ENCODE peak calls at places on chromosomes 12 and 14, in seven cellular contexts. J is HCT116; U is CD4-positive, alpha-beta T cell; T is effector memory CD4-positive, alpha-beta T cell; Q is lower lobe of right lung; O is small intestine; X is GM23248. H is an unnamed sample.
A peak's percentile ranks its signal among the peaks of the same experiment; 100 is the strongest.

GRCh38 chr14:26845106-26845818 is 247.4 kb upstream of the NOVA1 start:
- DNase-seq in J (no peak), U (no peak), T (no peak), Q (no peak), O (no peak), X (no peak), H (no peak)

GRCh38 chr14:65356327-65356836 is 56.1 kb upstream of the FUT8 start:
- DNase-seq in J (peak; percentile 98), U (no peak), T (no peak), Q (no peak), O (peak; percentile 58), X (peak; percentile 95), H (no peak)

GRCh38 chr12:116687888-116688287 is 50.0 kb downstream of the SPRING1 start:
- DNase-seq in J (peak; percentile 60), U (no peak), T (no peak), Q (peak; percentile 62), O (no peak), X (peak; percentile 48), H (peak; percentile 84)

GRCh38 chr12:104684884-104685283 is 228.1 kb downstream of the CHST11 start:
- DNase-seq in J (no peak), U (no peak), T (no peak), Q (no peak), O (peak; percentile 69), X (peak; percentile 28), H (no peak)

GRCh38 chr14:99534333-99534732 is 53.1 kb downstream of the CCNK start:
- DNase-seq in J (no peak), U (no peak), T (no peak), Q (no peak), O (no peak), X (no peak), H (no peak)

GRCh38 chr12:93181396-93181965 is 196.2 kb upstream of the NUDT4 start:
- DNase-seq in J (no peak), U (no peak), T (no peak), Q (no peak), O (no peak), X (no peak), H (no peak)

GRCh38 chr12:116346751-116347150 is 69.3 kb upstream of the MED13L start:
- DNase-seq in J (no peak), U (no peak), T (no peak), Q (no peak), O (peak; percentile 76), X (peak; percentile 92), H (no peak)

GRCh38 chr12:51706206-51706605 is 115.2 kb downstream of the SCN8A start:
- DNase-seq in J (no peak), U (no peak), T (no peak), Q (no peak), O (no peak), X (no peak), H (no peak)

GRCh38 chr12:116161588-116161987 is 115.9 kb downstream of the MED13L start:
- DNase-seq in J (no peak), U (no peak), T (no peak), Q (no peak), O (no peak), X (peak; percentile 73), H (no peak)

GRCh38 chr12:22412581-22412980 is 78.1 kb upstream of the ST8SIA1 start:
- DNase-seq in J (no peak), U (no peak), T (no peak), Q (no peak), O (no peak), X (no peak), H (no peak)

GRCh38 chr12:22415342-22416309 is 81.1 kb upstream of the ST8SIA1 start:
- DNase-seq in J (no peak), U (no peak), T (no peak), Q (no peak), O (no peak), X (peak; percentile 2), H (no peak)

GRCh38 chr12:22416831-22417230 is 82.3 kb upstream of the ST8SIA1 start:
- DNase-seq in J (no peak), U (no peak), T (no peak), Q (no peak), O (no peak), X (no peak), H (no peak)

GRCh38 chr12:22413592-22413991 is 79.1 kb upstream of the ST8SIA1 start:
- DNase-seq in J (no peak), U (no peak), T (no peak), Q (no peak), O (no peak), X (no peak), H (no peak)

DNA sequence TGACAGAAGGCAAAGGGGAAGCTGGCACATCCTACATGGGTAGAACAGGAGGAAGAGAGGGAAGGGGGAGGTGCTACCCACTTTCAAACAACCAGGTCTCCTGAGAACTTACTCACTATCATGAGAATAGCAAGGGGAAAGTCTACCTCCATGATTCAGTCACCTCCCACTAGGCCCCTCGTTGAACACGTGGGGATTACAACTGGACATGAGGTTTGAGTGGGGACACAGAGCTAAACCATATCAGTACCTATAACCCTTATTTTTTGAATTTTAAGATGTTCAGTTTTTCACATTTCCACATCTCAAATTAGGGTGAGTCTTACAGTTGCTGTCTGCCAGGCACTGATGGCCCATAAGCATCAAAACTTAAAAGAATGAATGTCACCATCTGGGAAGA is 80.2 kb upstream of the ST8SIA1 start:
- DNase-seq in J (no peak), U (no peak), T (no peak), Q (no peak), O (no peak), X (no peak), H (no peak)
- H3K27ac ChIP-seq in J (no peak overlapping the region), U (no peak overlapping the region), T (no peak overlapping the region), Q (no peak overlapping the region), O (no peak overlapping the region), X (no peak overlapping the region), H (no peak overlapping the region)

GRCh38 chr14:91889477-91890211 is 22.3 kb upstream of the TC2N start:
- DNase-seq in J (no peak), U (no peak), T (no peak), Q (no peak), O (peak; percentile 84), X (no peak), H (no peak)

GRCh38 chr14:91890291-91890749 is 23.0 kb upstream of the TC2N start:
- DNase-seq in J (no peak), U (no peak), T (no peak), Q (no peak), O (no peak), X (no peak), H (no peak)

GRCh38 chr14:91891081-91891480 is 23.7 kb upstream of the TC2N start:
- DNase-seq in J (no peak), U (no peak), T (no peak), Q (no peak), O (no peak), X (no peak), H (no peak)

GRCh38 chr14:91886961-91887360 is 19.6 kb upstream of the TC2N start:
- DNase-seq in J (no peak), U (no peak), T (no peak), Q (no peak), O (no peak), X (no peak), H (no peak)

GRCh38 chr14:91888641-91889476 is 21.5 kb upstream of the TC2N start:
- DNase-seq in J (no peak), U (no peak), T (no peak), Q (no peak), O (no peak), X (peak; percentile 39), H (no peak)
- H3K27ac ChIP-seq in J (no peak overlapping the region), U (no peak overlapping the region), T (no peak overlapping the region), Q (peak overlapping the region; percentile 67), O (no peak overlapping the region), X (no peak overlapping the region), H (no peak overlapping the region)

DNA sequence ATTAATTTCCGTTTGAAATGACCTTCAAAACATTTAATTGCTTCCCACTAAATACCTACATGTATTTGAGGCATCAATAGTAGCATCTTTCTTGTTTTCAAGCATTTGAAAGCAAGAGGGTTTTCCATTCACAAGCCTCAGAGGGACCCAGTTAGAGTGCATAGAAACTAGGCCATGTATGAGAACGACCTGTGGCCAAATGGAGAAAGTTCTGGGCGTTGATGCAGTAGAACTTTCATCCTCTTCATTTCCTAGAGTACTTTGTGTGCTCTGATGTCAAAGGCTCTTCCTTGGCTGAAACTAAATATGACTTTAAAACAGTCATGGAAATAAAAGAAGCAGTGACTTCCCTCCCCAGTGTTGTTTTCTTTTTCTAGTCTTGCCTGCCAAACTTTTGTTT is 946 bp upstream of the DHRS7 start:
- DNase-seq in J (no peak), U (no peak), T (no peak), Q (no peak), O (peak; percentile 13), X (peak; percentile 4), H (no peak)
- H3K27ac ChIP-seq in J (peak overlapping the region; percentile 91), U (peak overlapping the region; percentile 90), T (peak overlapping the region; percentile 88), Q (peak overlapping the region; percentile 96), O (no peak overlapping the region), X (no peak overlapping the region), H (no peak overlapping the region)

GRCh38 chr14:106846218-106846617 is 1319.8 kb downstream of the TMEM121 start:
- DNase-seq in J (no peak), U (no peak), T (no peak), Q (no peak), O (peak; percentile 49), X (no peak), H (no peak)
- H3K27ac ChIP-seq in J (no peak overlapping the region), U (no peak overlapping the region), T (no peak overlapping the region), Q (peak overlapping the region; percentile 92), O (peak overlapping the region; percentile 46), X (no peak overlapping the region), H (peak overlapping the region; percentile 96)

GRCh38 chr12:32541754-32542374 is 137.2 kb upstream of the DNM1L start:
- DNase-seq in J (no peak), U (no peak), T (no peak), Q (no peak), O (no peak), X (peak; percentile 17), H (peak; percentile 21)
- H3K27ac ChIP-seq in J (no peak overlapping the region), U (no peak overlapping the region), T (no peak overlapping the region), Q (peak overlapping the region; percentile 19), O (no peak overlapping the region), X (no peak overlapping the region), H (peak overlapping the region; percentile 25)

GRCh38 chr12:26786491-26787124 is 46.4 kb downstream of the ITPR2 start:
- DNase-seq in J (no peak), U (no peak), T (no peak), Q (no peak), O (no peak), X (peak; percentile 43), H (no peak)
- H3K27ac ChIP-seq in J (no peak overlapping the region), U (no peak overlapping the region), T (no peak overlapping the region), Q (peak overlapping the region; percentile 16), O (no peak overlapping the region), X (peak overlapping the region; percentile 55), H (no peak overlapping the region)

GRCh38 chr14:89814126-89814525 is 140.4 kb downstream of the EFCAB11 start:
- DNase-seq in J (no peak), U (no peak), T (no peak), Q (no peak), O (no peak), X (no peak), H (no peak)
- H3K27ac ChIP-seq in J (no peak overlapping the region), U (no peak overlapping the region), T (no peak overlapping the region), Q (no peak overlapping the region), O (no peak overlapping the region), X (peak overlapping the region; percentile 60), H (no peak overlapping the region)

GRCh38 chr12:94714378-94714777 is 64.0 kb upstream of the TMCC3 start:
- DNase-seq in J (no peak), U (no peak), T (no peak), Q (no peak), O (no peak), X (peak; percentile 60), H (no peak)
- H3K27ac ChIP-seq in J (no peak overlapping the region), U (no peak overlapping the region), T (no peak overlapping the region), Q (no peak overlapping the region), O (no peak overlapping the region), X (no peak overlapping the region), H (no peak overlapping the region)

GRCh38 chr12:2248087-2248900 is 195.5 kb downstream of the CACNA1C start:
- DNase-seq in J (no peak), U (no peak), T (no peak), Q (no peak), O (no peak), X (peak; percentile 52), H (no peak)
- H3K27ac ChIP-seq in J (no peak overlapping the region), U (no peak overlapping the region), T (no peak overlapping the region), Q (no peak overlapping the region), O (no peak overlapping the region), X (peak overlapping the region; percentile 13), H (no peak overlapping the region)

H was measured in HL-60.